ENCODE peak calls at places on chromosomes 11 and 22, in five cellular contexts. One of them, this sample, is unnamed.

GRCh38 chr11:10526974-10527918 is 13.7 kb downstream of the RNF141 start:
- DNase-seq in brain microvascular endothelial cell: no peak
- DNase-seq in kidney tubule cell: peak; percentile 70
- DNase-seq in EH: peak; percentile 48
- DNase-seq in COR-L47: no peak
- DNase-seq in this sample: no peak

GRCh38 chr11:38305682-38306081 is 1707.6 kb upstream of the RAG2 start:
- DNase-seq in brain microvascular endothelial cell: peak; percentile 40
- DNase-seq in kidney tubule cell: no peak
- DNase-seq in EH: no peak
- DNase-seq in COR-L47: no peak
- DNase-seq in this sample: no peak

GRCh38 chr11:2932850-2933251 is 3.6 kb upstream of the PHLDA2 start:
- DNase-seq in brain microvascular endothelial cell: peak; percentile 61
- DNase-seq in kidney tubule cell: peak; percentile 74
- DNase-seq in EH: peak; percentile 67
- DNase-seq in COR-L47: no peak
- DNase-seq in this sample: no peak

GRCh38 chr11:60376601-60377000 is 1.7 kb upstream of the MS4A7 start:
- DNase-seq in brain microvascular endothelial cell: no peak
- DNase-seq in kidney tubule cell: no peak
- DNase-seq in EH: no peak
- DNase-seq in COR-L47: no peak
- DNase-seq in this sample: no peak

GRCh38 chr11:114074546-114075342 is 15.2 kb downstream of the ZBTB16 start:
- DNase-seq in brain microvascular endothelial cell: no peak
- DNase-seq in kidney tubule cell: no peak
- DNase-seq in EH: no peak
- DNase-seq in COR-L47: no peak
- DNase-seq in this sample: no peak

GRCh38 chr11:134727636-134728035 is 315.6 kb upstream of the B3GAT1 start:
- DNase-seq in brain microvascular endothelial cell: no peak
- DNase-seq in kidney tubule cell: no peak
- DNase-seq in EH: no peak
- DNase-seq in COR-L47: no peak
- DNase-seq in this sample: no peak

GRCh38 chr22:43436536-43437267 is 24.9 kb downstream of the MPPED1 start:
- DNase-seq in brain microvascular endothelial cell: no peak
- DNase-seq in kidney tubule cell: no peak
- DNase-seq in EH: no peak
- DNase-seq in COR-L47: no peak
- DNase-seq in this sample: no peak

GRCh38 chr11:31958086-31958735 is 132.7 kb upstream of the RCN1 start:
- DNase-seq in brain microvascular endothelial cell: peak; percentile 41
- DNase-seq in kidney tubule cell: peak; percentile 52
- DNase-seq in EH: peak; percentile 53
- DNase-seq in COR-L47: no peak
- DNase-seq in this sample: peak; percentile 86

GRCh38 chr22:29907753-29908515 is 25.0 kb downstream of the MTMR3 start:
- DNase-seq in brain microvascular endothelial cell: peak; percentile 97
- DNase-seq in kidney tubule cell: peak; percentile 95
- DNase-seq in EH: peak; percentile 96
- DNase-seq in COR-L47: peak; percentile 83
- DNase-seq in this sample: peak; percentile 86

GRCh38 chr11:69326622-69327219 is 32.8 kb downstream of the MYEOV start:
- DNase-seq in brain microvascular endothelial cell: no peak
- DNase-seq in kidney tubule cell: no peak
- DNase-seq in EH: no peak
- DNase-seq in COR-L47: no peak
- DNase-seq in this sample: no peak

GRCh38 chr22:32644252-32645100 is 157.0 kb upstream of the TIMP3 start:
- DNase-seq in brain microvascular endothelial cell: peak; percentile 25
- DNase-seq in kidney tubule cell: peak; percentile 87
- DNase-seq in EH: peak; percentile 73
- DNase-seq in COR-L47: no peak
- DNase-seq in this sample: peak; percentile 68

GRCh38 chr11:118581057-118581456 is 8.8 kb downstream of the ARCN1 start:
- DNase-seq in brain microvascular endothelial cell: no peak
- DNase-seq in kidney tubule cell: no peak
- DNase-seq in EH: no peak
- DNase-seq in COR-L47: peak; percentile 28
- DNase-seq in this sample: no peak

GRCh38 chr11:122414406-122415018 is 241.0 kb upstream of the UBASH3B start:
- DNase-seq in brain microvascular endothelial cell: no peak
- DNase-seq in kidney tubule cell: no peak
- DNase-seq in EH: no peak
- DNase-seq in COR-L47: no peak
- DNase-seq in this sample: no peak

GRCh38 chr11:28697920-28698827 is 590.0 kb downstream of the METTL15 start:
- DNase-seq in brain microvascular endothelial cell: peak; percentile 43
- DNase-seq in kidney tubule cell: peak; percentile 35
- DNase-seq in EH: peak; percentile 61
- DNase-seq in COR-L47: peak; percentile 36
- DNase-seq in this sample: peak; percentile 62

GRCh38 chr11:125494601-125494986 is 1.5 kb downstream of the FEZ1 start:
- DNase-seq in brain microvascular endothelial cell: no peak
- DNase-seq in kidney tubule cell: no peak
- DNase-seq in EH: no peak
- DNase-seq in COR-L47: no peak
- DNase-seq in this sample: no peak

GRCh38 chr11:114111369-114112042 is 52.0 kb downstream of the ZBTB16 start:
- DNase-seq in brain microvascular endothelial cell: peak; percentile 18
- DNase-seq in kidney tubule cell: no peak
- DNase-seq in EH: no peak
- DNase-seq in COR-L47: no peak
- DNase-seq in this sample: no peak

GRCh38 chr11:64357904-64358535 is 942 bp upstream of the RPS6KA4 start:
- DNase-seq in brain microvascular endothelial cell: no peak
- DNase-seq in kidney tubule cell: peak; percentile 75
- DNase-seq in EH: peak; percentile 32
- DNase-seq in COR-L47: no peak
- DNase-seq in this sample: no peak

GRCh38 chr11:118618115-118618990 is 10.9 kb downstream of the PHLDB1 start:
- DNase-seq in brain microvascular endothelial cell: peak; percentile 88
- DNase-seq in kidney tubule cell: no peak
- DNase-seq in EH: peak; percentile 94
- DNase-seq in COR-L47: no peak
- DNase-seq in this sample: peak; percentile 81

GRCh38 chr22:36835903-36836302 is 19.1 kb upstream of the PVALB start:
- DNase-seq in brain microvascular endothelial cell: no peak
- DNase-seq in kidney tubule cell: no peak
- DNase-seq in EH: no peak
- DNase-seq in COR-L47: no peak
- DNase-seq in this sample: no peak

GRCh38 chr11:116420770-116421528 is 351.8 kb downstream of the BUD13 start:
- DNase-seq in brain microvascular endothelial cell: peak; percentile 5
- DNase-seq in kidney tubule cell: peak; percentile 45
- DNase-seq in EH: no peak
- DNase-seq in COR-L47: peak; percentile 42
- DNase-seq in this sample: no peak

GRCh38 chr11:9269492-9270030 is 4.4 kb upstream of the DENND5A start:
- DNase-seq in brain microvascular endothelial cell: no peak
- DNase-seq in kidney tubule cell: no peak
- DNase-seq in EH: peak; percentile 48
- DNase-seq in COR-L47: no peak
- DNase-seq in this sample: no peak

GRCh38 chr11:85740464-85741400 is 54.7 kb upstream of the CCDC89 start:
- DNase-seq in brain microvascular endothelial cell: no peak
- DNase-seq in kidney tubule cell: peak; percentile 48
- DNase-seq in EH: peak; percentile 63
- DNase-seq in COR-L47: no peak
- DNase-seq in this sample: no peak

GRCh38 chr11:3163241-3163981 is 1.7 kb downstream of the OSBPL5 start:
- DNase-seq in brain microvascular endothelial cell: no peak
- DNase-seq in kidney tubule cell: no peak
- DNase-seq in EH: peak; percentile 32
- DNase-seq in COR-L47: no peak
- DNase-seq in this sample: no peak

GRCh38 chr11:16280256-16280682 is 76.1 kb downstream of the SOX6 start:
- DNase-seq in brain microvascular endothelial cell: no peak
- DNase-seq in kidney tubule cell: no peak
- DNase-seq in EH: no peak
- DNase-seq in COR-L47: peak; percentile 95
- DNase-seq in this sample: peak; percentile 49

GRCh38 chr11:6657346-6657745 is 1.7 kb upstream of the DCHS1 start:
- DNase-seq in brain microvascular endothelial cell: no peak
- DNase-seq in kidney tubule cell: no peak
- DNase-seq in EH: peak; percentile 42
- DNase-seq in COR-L47: no peak
- DNase-seq in this sample: no peak

GRCh38 chr11:84261707-84262106 is 975.5 kb upstream of the CCDC90B start:
- DNase-seq in brain microvascular endothelial cell: no peak
- DNase-seq in kidney tubule cell: peak; percentile 30
- DNase-seq in EH: no peak
- DNase-seq in COR-L47: peak; percentile 30
- DNase-seq in this sample: no peak

GRCh38 chr22:24216541-24217209 is 28.2 kb downstream of the GGT5 start:
- DNase-seq in brain microvascular endothelial cell: no peak
- DNase-seq in kidney tubule cell: no peak
- DNase-seq in EH: no peak
- DNase-seq in COR-L47: no peak
- DNase-seq in this sample: no peak

GRCh38 chr11:126254819-126255218 is 13.9 kb downstream of the SRPRA start:
- DNase-seq in brain microvascular endothelial cell: no peak
- DNase-seq in kidney tubule cell: no peak
- DNase-seq in EH: no peak
- DNase-seq in COR-L47: no peak
- DNase-seq in this sample: no peak

GRCh38 chr22:29061773-29062172 is at the start of gene C22orf31:
- DNase-seq in brain microvascular endothelial cell: no peak
- DNase-seq in kidney tubule cell: no peak
- DNase-seq in EH: no peak
- DNase-seq in COR-L47: no peak
- DNase-seq in this sample: no peak

GRCh38 chr22:19760652-19761002 is at the start of gene TBX1:
- DNase-seq in brain microvascular endothelial cell: no peak
- DNase-seq in kidney tubule cell: no peak
- DNase-seq in EH: no peak
- DNase-seq in COR-L47: no peak
- DNase-seq in this sample: no peak

GRCh38 chr11:125132586-125132985 is 21.2 kb upstream of the TMEM218 start:
- DNase-seq in brain microvascular endothelial cell: peak; percentile 8
- DNase-seq in kidney tubule cell: no peak
- DNase-seq in EH: no peak
- DNase-seq in COR-L47: no peak
- DNase-seq in this sample: no peak

GRCh38 chr11:3810951-3811350 is 2.6 kb downstream of the PGAP2 start:
- DNase-seq in brain microvascular endothelial cell: no peak
- DNase-seq in kidney tubule cell: no peak
- DNase-seq in EH: peak; percentile 41
- DNase-seq in COR-L47: no peak
- DNase-seq in this sample: peak; percentile 58

GRCh38 chr11:109745996-109746625 is 324.1 kb downstream of the C11orf87 start:
- DNase-seq in brain microvascular endothelial cell: no peak
- DNase-seq in kidney tubule cell: no peak
- DNase-seq in EH: no peak
- DNase-seq in COR-L47: no peak
- DNase-seq in this sample: no peak

GRCh38 chr22:19824197-19825015 is 30.3 kb downstream of the GNB1L start:
- DNase-seq in brain microvascular endothelial cell: no peak
- DNase-seq in kidney tubule cell: no peak
- DNase-seq in EH: no peak
- DNase-seq in COR-L47: no peak
- DNase-seq in this sample: no peak

GRCh38 chr22:27715078-27715477 is 86.5 kb downstream of the MN1 start:
- DNase-seq in brain microvascular endothelial cell: no peak
- DNase-seq in kidney tubule cell: no peak
- DNase-seq in EH: no peak
- DNase-seq in COR-L47: peak; percentile 78
- DNase-seq in this sample: no peak

GRCh38 chr11:110587972-110588371 is 124.3 kb downstream of the ARHGAP20 start:
- DNase-seq in brain microvascular endothelial cell: no peak
- DNase-seq in kidney tubule cell: no peak
- DNase-seq in EH: no peak
- DNase-seq in COR-L47: no peak
- DNase-seq in this sample: no peak

GRCh38 chr11:108241370-108242037 is 18.6 kb downstream of the ATM start:
- DNase-seq in brain microvascular endothelial cell: no peak
- DNase-seq in kidney tubule cell: no peak
- DNase-seq in EH: no peak
- DNase-seq in COR-L47: no peak
- DNase-seq in this sample: no peak

GRCh38 chr22:49067504-49067903 is 760.2 kb downstream of the BRD1 start:
- DNase-seq in brain microvascular endothelial cell: no peak
- DNase-seq in kidney tubule cell: no peak
- DNase-seq in EH: no peak
- DNase-seq in COR-L47: no peak
- DNase-seq in this sample: no peak

GRCh38 chr11:36010010-36010740 is 66.3 kb downstream of the LDLRAD3 start:
- DNase-seq in brain microvascular endothelial cell: no peak
- DNase-seq in kidney tubule cell: peak; percentile 9
- DNase-seq in EH: peak; percentile 64
- DNase-seq in COR-L47: peak; percentile 41
- DNase-seq in this sample: no peak

This sample was measured in left ventricle myocardium superior.